ENCODE peak calls at places on chromosome 19, in seven cellular contexts. C is stomach, Y is SK-N-SH, B is left ventricle myocardium inferior, F is PC-3, R is heart right ventricle, W is cardiac muscle cell. L is an unnamed sample.

GRCh38 chr19:37594982-37595382 is 306 bp downstream of the ZNF540 start:
- DNase-seq in C (peak; percentile 62), Y (no peak), B (peak; percentile 66), F (no peak), R (peak; percentile 64), W (no peak), L (peak; percentile 83)

GRCh38 chr19:35673121-35673804 is 6.9 kb downstream of the UPK1A start:
- DNase-seq in C (peak; percentile 43), Y (peak; percentile 84), B (peak; percentile 33), F (no peak), R (peak; percentile 20), W (peak; percentile 38), L (peak; percentile 79)

GRCh38 chr19:46069841-46070341 is 29.1 kb upstream of the IGFL4 start:
- DNase-seq in C (no peak), Y (no peak), B (no peak), F (peak; percentile 67), R (no peak), W (no peak), L (no peak)

GRCh38 chr19:36771275-36772231 is 1.1 kb downstream of the ZNF850 start:
- DNase-seq in C (peak; percentile 62), Y (peak; percentile 75), B (peak; percentile 70), F (peak; percentile 11), R (peak; percentile 48), W (peak; percentile 97), L (peak; percentile 56)

GRCh38 chr19:43780706-43781525 is at the start of gene KCNN4:
- DNase-seq in C (peak; percentile 57), Y (no peak), B (no peak), F (peak; percentile 77), R (no peak), W (no peak), L (peak; percentile 54)

GRCh38 chr19:34409189-34410164 is 5.3 kb downstream of the PDCD2L start:
- DNase-seq in C (no peak), Y (no peak), B (no peak), F (no peak), R (no peak), W (no peak), L (no peak)

GRCh38 chr19:49201042-49201441 is 43.5 kb downstream of the TRPM4 start:
- DNase-seq in C (no peak), Y (no peak), B (no peak), F (no peak), R (no peak), W (no peak), L (no peak)

GRCh38 chr19:7792286-7792685 is 29.2 kb downstream of the CLEC4M start:
- DNase-seq in C (no peak), Y (no peak), B (no peak), F (peak; percentile 76), R (no peak), W (peak; percentile 18), L (no peak)

GRCh38 chr19:55624109-55625003 is at the start of gene ZNF784:
- DNase-seq in C (peak; percentile 95), Y (peak; percentile 97), B (peak; percentile 92), F (peak; percentile 95), R (peak; percentile 95), W (peak; percentile 98), L (peak; percentile 92)

GRCh38 chr19:22532388-22533310 is 101.5 kb upstream of the ZNF492 start:
- DNase-seq in C (no peak), Y (no peak), B (peak; percentile 64), F (no peak), R (peak; percentile 65), W (no peak), L (peak; percentile 45)

GRCh38 chr19:34482380-34483250 is 1.1 kb downstream of the WTIP start:
- DNase-seq in C (no peak), Y (peak; percentile 70), B (no peak), F (no peak), R (peak; percentile 40), W (peak; percentile 64), L (peak; percentile 80)

GRCh38 chr19:7815325-7815724 is 14.7 kb upstream of the EVI5L start:
- DNase-seq in C (no peak), Y (no peak), B (no peak), F (no peak), R (no peak), W (no peak), L (no peak)

DNA sequence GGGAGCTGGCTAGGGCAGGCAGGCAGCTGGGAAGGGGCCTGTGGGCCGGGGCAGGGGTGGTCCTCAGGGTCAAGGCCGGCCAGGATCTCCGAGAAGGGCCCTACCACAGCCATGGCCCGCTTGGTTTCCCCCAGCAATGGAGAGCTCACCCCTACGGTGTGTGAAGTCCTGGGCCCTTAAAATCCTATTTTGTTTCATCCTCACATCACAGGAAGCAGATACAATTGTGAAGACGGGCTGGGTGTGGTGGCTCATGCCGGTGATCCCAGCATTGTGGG is 8.7 kb downstream of the RNU6-9 start:
- DNase-seq in C (no peak), Y (no peak), B (no peak), F (no peak), R (no peak), W (no peak), L (no peak)
- H3K4me1 ChIP-seq in C (no peaks in the 10 kb centered on the region), Y (no peaks in the 10 kb centered on the region), B (no peaks in the 10 kb centered on the region), F (no peaks in the 10 kb centered on the region), R (no peaks in the 10 kb centered on the region), W (no peaks in the 10 kb centered on the region), L (no peaks in the 10 kb centered on the region)

GRCh38 chr19:2769218-2769617 is 13.9 kb downstream of the SGTA start:
- DNase-seq in C (no peak), Y (no peak), B (no peak), F (no peak), R (no peak), W (no peak), L (no peak)
- H3K4me1 ChIP-seq in C (peaks cover 24% of the 10 kb centered on the region), Y (no peaks in the 10 kb centered on the region), B (peaks cover 49% of the 10 kb centered on the region), F (no peaks in the 10 kb centered on the region), R (peaks cover 35% of the 10 kb centered on the region), W (peaks cover 8% of the 10 kb centered on the region), L (no peaks in the 10 kb centered on the region)

GRCh38 chr19:17304386-17305047 is 1.2 kb upstream of the MRPL34 start:
- DNase-seq in C (no peak), Y (no peak), B (no peak), F (no peak), R (no peak), W (no peak), L (no peak)

GRCh38 chr19:17305211-17305516 is 508 bp upstream of the MRPL34 start:
- DNase-seq in C (no peak), Y (no peak), B (no peak), F (no peak), R (no peak), W (no peak), L (no peak)

GRCh38 chr19:17302391-17303166 is 646 bp downstream of the ABHD8 start:
- DNase-seq in C (no peak), Y (no peak), B (no peak), F (peak; percentile 45), R (no peak), W (no peak), L (no peak)

GRCh38 chr19:17303167-17303939 is at the start of gene ABHD8:
- DNase-seq in C (peak; percentile 97), Y (peak; percentile 95), B (peak; percentile 96), F (peak; percentile 97), R (peak; percentile 98), W (peak; percentile 98), L (peak; percentile 97)

DNA sequence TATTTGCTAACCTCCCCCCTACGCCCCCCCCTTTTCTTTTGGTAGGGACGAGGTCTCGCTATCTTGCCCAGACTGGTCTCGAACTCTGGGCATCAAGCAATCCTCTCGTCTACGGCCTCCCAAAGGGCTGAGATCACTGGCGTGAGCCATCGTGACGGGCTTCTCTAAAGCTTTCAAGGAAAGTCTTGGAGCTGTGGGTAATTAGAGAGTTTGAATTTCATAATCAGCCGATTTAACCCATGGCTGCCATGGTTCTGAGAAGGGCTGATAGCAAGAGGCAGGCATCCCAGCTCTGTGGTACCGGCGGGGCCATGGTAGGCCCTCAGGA is 679 bp upstream of the ABHD8 start:
- DNase-seq in C (no peak), Y (no peak), B (no peak), F (no peak), R (no peak), W (no peak), L (no peak)
- H3K4me1 ChIP-seq in C (peaks cover 52% of the 10 kb centered on the region), Y (peaks cover 12% of the 10 kb centered on the region), B (peaks cover 60% of the 10 kb centered on the region), F (peaks cover 22% of the 10 kb centered on the region), R (peaks cover 36% of the 10 kb centered on the region), W (peaks cover 6% of the 10 kb centered on the region), L (peaks cover 18% of the 10 kb centered on the region)

GRCh38 chr19:44866672-44867071 is 20.6 kb downstream of the NECTIN2 start:
- DNase-seq in C (no peak), Y (no peak), B (no peak), F (no peak), R (no peak), W (no peak), L (no peak)

GRCh38 chr19:44865196-44865767 is 19.2 kb downstream of the NECTIN2 start:
- DNase-seq in C (no peak), Y (no peak), B (no peak), F (no peak), R (no peak), W (no peak), L (no peak)

GRCh38 chr19:44863990-44864389 is 17.9 kb downstream of the NECTIN2 start:
- DNase-seq in C (no peak), Y (no peak), B (no peak), F (no peak), R (no peak), W (no peak), L (no peak)

GRCh38 chr19:44869728-44870470 is 21.2 kb upstream of the TOMM40 start:
- DNase-seq in C (no peak), Y (no peak), B (no peak), F (peak; percentile 27), R (no peak), W (no peak), L (no peak)

DNA sequence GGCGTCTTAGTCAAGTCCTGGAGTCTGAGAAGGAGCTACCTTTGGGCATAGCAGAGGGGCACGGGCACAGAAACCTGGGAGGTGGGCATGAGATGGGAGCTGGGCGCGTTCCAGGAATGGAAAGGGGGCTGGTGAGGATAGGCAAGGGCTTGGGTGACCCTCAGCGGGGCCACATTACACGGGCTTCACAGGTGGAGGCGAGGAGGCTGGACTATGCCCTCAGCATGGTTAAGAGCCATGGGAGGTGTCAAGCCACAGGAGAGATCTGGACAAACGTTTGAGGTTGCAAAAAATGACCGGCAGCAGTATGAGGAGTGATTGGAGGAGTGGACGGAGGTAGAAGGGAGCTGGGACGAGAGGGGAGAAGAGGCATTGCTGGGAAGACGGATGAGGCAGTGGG is 21.5 kb downstream of the NECTIN2 start:
- DNase-seq in C (no peak), Y (peak; percentile 8), B (no peak), F (no peak), R (no peak), W (no peak), L (no peak)
- H3K4me1 ChIP-seq in C (peaks cover 12% of the 10 kb centered on the region), Y (peaks cover 7% of the 10 kb centered on the region), B (peaks cover 61% of the 10 kb centered on the region), F (no peaks in the 10 kb centered on the region), R (peaks cover 20% of the 10 kb centered on the region), W (no peaks in the 10 kb centered on the region), L (peaks cover 32% of the 10 kb centered on the region)

DNA sequence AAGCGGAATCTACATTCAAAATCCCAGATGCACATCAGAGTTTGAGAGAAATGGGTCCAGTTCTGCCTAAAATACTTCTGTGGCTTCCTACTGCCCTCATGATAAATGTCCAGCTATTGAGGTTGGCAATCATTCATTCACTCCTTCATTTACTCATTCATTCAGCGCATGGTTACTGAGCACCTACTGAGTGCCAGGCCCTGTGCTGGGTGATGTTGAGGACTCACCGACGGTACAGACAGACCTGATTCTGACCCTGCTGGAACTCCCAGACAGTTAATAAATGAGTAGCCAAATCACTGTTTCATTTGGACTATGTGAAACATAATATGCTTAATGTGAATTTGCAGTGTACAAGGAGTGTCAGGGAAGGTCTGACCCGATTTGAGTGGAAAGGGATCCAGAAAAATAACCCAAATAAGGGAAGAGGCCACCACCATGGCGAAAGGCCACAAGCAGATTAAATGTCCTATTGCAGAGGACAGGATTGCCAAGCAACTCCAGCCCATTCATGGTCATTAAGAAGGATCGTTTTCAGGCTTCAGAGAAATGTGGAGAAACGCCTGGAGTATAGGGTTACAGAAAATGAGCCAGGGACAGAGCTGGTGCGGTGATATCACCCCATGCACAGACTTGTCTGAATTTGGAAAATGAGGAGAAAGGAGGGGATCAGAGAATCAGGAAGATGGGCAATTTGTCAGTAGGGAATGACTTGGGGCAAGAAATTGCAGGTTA is 20.5 kb downstream of the DYRK1B start:
- DNase-seq in C (no peak), Y (no peak), B (no peak), F (no peak), R (no peak), W (no peak), L (no peak)
- H3K4me1 ChIP-seq in C (no peaks in the 10 kb centered on the region), Y (no peaks in the 10 kb centered on the region), B (peaks cover 18% of the 10 kb centered on the region), F (no peaks in the 10 kb centered on the region), R (peaks cover 9% of the 10 kb centered on the region), W (no peaks in the 10 kb centered on the region), L (no peaks in the 10 kb centered on the region)

L was measured in left lung.